ENCODE peak calls at places on chromosomes 4 and X, in four cellular contexts. C, X, L and G are unnamed samples.

GRCh38 chr4:88599298-88599697 is 7.0 kb downstream of the HERC3 start:
- DNase-seq in C (no peak), X (no peak), L (no peak), G (no peak)

GRCh38 chrX:10121787-10122186 is 35.0 kb upstream of the CLCN4 start:
- DNase-seq in C (no peak), X (no peak), L (no peak), G (no peak)

GRCh38 chrX:36436286-36436860 is 516.8 kb downstream of the CFAP47 start:
- DNase-seq in C (no peak), X (no peak), L (no peak), G (no peak)

GRCh38 chr4:185608223-185608622 is 72.9 kb upstream of the PDLIM3 start:
- DNase-seq in C (no peak), X (no peak), L (no peak), G (no peak)

GRCh38 chrX:15055146-15055930 is 182.1 kb downstream of the MOSPD2 start:
- DNase-seq in C (no peak), X (no peak), L (no peak), G (no peak)

GRCh38 chr4:20323991-20324390 is 72.3 kb downstream of the SLIT2 start:
- DNase-seq in C (no peak), X (no peak), L (no peak), G (no peak)

GRCh38 chr4:37675587-37676290 is 10.4 kb downstream of the RELL1 start:
- DNase-seq in C (no peak), X (no peak), L (peak; percentile 85), G (no peak)

GRCh38 chrX:42290608-42291007 is 367.3 kb upstream of the CASK start:
- DNase-seq in C (no peak), X (peak; percentile 1), L (no peak), G (peak; percentile 6)

GRCh38 chr4:35125995-35126712 is 1118.2 kb downstream of the ARAP2 start:
- DNase-seq in C (no peak), X (peak; percentile 1), L (no peak), G (no peak)

GRCh38 chr4:84917087-84917821 is 49.2 kb downstream of the WDFY3 start:
- DNase-seq in C (no peak), X (no peak), L (no peak), G (no peak)

GRCh38 chrX:130330146-130330545 is 9.6 kb upstream of the SLC25A14 start:
- DNase-seq in C (no peak), X (no peak), L (no peak), G (no peak)

GRCh38 chrX:113512700-113513395 is 672.2 kb upstream of the AMOT start:
- DNase-seq in C (no peak), X (no peak), L (no peak), G (peak; percentile 34)

GRCh38 chr4:139530833-139531427 is 25.1 kb downstream of the SETD7 start:
- DNase-seq in C (peak; percentile 61), X (peak; percentile 35), L (no peak), G (peak; percentile 13)

GRCh38 chr4:133594246-133595207 is 445.4 kb downstream of the PCDH10 start:
- DNase-seq in C (no peak), X (no peak), L (no peak), G (no peak)

GRCh38 chr4:159103406-159104131 is 690 bp downstream of the RAPGEF2 start:
- DNase-seq in C (peak; percentile 64), X (no peak), L (no peak), G (no peak)

GRCh38 chr4:13918110-13918509 is 290.6 kb upstream of the BOD1L1 start:
- DNase-seq in C (no peak), X (peak; percentile 9), L (no peak), G (no peak)

GRCh38 chr4:158484173-158484885 is 37.4 kb upstream of the RXFP1 start:
- DNase-seq in C (no peak), X (no peak), L (no peak), G (no peak)

GRCh38 chr4:16597829-16598228 is 300.6 kb downstream of the LDB2 start:
- DNase-seq in C (no peak), X (peak; percentile 4), L (no peak), G (no peak)

GRCh38 chr4:25441519-25442117 is 64.6 kb downstream of the ANAPC4 start:
- DNase-seq in C (peak; percentile 45), X (peak; percentile 44), L (no peak), G (peak; percentile 52)

GRCh38 chr4:140213736-140214135 is 59.8 kb upstream of the MAML3 start:
- DNase-seq in C (no peak), X (no peak), L (no peak), G (no peak)

GRCh38 chr4:158461336-158461735 is 60.3 kb upstream of the RXFP1 start:
- DNase-seq in C (no peak), X (no peak), L (no peak), G (no peak)

GRCh38 chr4:161546902-161547301 is 616.9 kb downstream of the FSTL5 start:
- DNase-seq in C (no peak), X (no peak), L (no peak), G (no peak)

GRCh38 chr4:38160487-38161207 is 200.4 kb downstream of the PTTG2 start:
- DNase-seq in C (peak; percentile 18), X (peak; percentile 98), L (peak; percentile 69), G (peak; percentile 88)

GRCh38 chr4:36841583-36842326 is 402.8 kb upstream of the NWD2 start:
- DNase-seq in C (no peak), X (no peak), L (peak; percentile 35), G (no peak)

GRCh38 chr4:156933633-156934258 is 37.9 kb downstream of the PDGFC start:
- DNase-seq in C (no peak), X (peak; percentile 58), L (no peak), G (peak; percentile 32)

GRCh38 chr4:42605264-42605663 is 51.6 kb downstream of the ATP8A1 start:
- DNase-seq in C (no peak), X (no peak), L (no peak), G (no peak)

GRCh38 chr4:143558823-143559756 is 45.6 kb downstream of the SMARCA5 start:
- DNase-seq in C (no peak), X (peak; percentile 86), L (peak; percentile 50), G (no peak)

GRCh38 chrX:131958724-131959123 is 64.4 kb upstream of the STK26 start:
- DNase-seq in C (no peak), X (no peak), L (no peak), G (no peak)
- TF ChIP-seq ZBTB33 in C (no peak), X (no peak), L (no peak), G (no peak)

GRCh38 chr4:183099537-183100297 is 660 bp downstream of the WWC2 start:
- DNase-seq in C (peak; percentile 38), X (peak; percentile 35), L (no peak), G (no peak)

GRCh38 chr4:183100298-183100599 is 1.2 kb downstream of the WWC2 start:
- DNase-seq in C (no peak), X (no peak), L (no peak), G (no peak)

GRCh38 chr4:183098080-183098722 is 856 bp upstream of the WWC2 start:
- DNase-seq in C (peak; percentile 62), X (peak; percentile 47), L (no peak), G (no peak)

GRCh38 chr4:183097251-183098079 is 1.6 kb upstream of the WWC2 start:
- DNase-seq in C (no peak), X (no peak), L (no peak), G (no peak)

DNA sequence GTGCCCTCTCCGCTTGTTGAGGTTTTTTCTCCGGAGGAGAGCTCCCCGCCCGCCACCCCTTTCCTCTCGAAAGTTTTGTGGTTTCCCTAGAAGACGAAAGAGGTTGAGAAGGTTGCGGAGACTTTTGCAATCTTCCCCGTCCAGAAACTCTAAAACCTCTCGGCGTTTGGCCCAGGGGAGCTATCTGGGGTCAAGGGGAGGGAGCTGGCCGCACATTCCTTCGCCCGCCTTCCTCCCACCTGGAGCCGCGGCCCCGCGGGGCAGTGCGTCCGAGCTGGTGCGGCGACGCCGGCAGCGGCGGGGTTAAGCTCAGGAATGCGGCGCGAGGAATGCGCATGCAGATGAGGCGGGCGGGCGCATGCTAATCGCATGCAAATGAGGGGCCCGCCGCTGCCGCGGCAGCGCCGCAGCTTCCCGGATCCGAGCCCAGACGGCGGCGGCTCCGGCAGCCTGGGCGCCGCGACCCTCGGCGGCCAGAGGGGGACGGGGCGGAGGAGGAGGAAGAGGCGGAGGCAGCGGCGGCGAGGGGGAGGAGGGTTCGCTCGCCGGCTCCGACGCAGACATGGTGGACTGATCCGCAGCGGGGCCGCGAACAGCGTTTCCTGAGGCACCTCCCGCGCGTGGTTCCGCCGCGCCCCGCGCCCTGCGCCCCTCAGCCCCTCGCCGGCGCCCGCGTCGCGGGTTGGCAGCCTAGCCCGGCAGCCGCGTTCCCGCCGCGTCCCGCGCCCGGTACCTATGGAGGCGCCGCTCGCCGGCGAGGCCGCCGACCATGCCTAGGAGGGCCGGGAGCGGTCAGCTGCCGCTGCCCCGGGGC is at the start of gene WWC2:
- DNase-seq in C (peak; percentile 83), X (peak; percentile 83), L (no peak), G (peak; percentile 80)
- TF ChIP-seq POLR2A in C (peak; percentile 76), X (no peak), L (no peak), G (peak; percentile 44)

DNA sequence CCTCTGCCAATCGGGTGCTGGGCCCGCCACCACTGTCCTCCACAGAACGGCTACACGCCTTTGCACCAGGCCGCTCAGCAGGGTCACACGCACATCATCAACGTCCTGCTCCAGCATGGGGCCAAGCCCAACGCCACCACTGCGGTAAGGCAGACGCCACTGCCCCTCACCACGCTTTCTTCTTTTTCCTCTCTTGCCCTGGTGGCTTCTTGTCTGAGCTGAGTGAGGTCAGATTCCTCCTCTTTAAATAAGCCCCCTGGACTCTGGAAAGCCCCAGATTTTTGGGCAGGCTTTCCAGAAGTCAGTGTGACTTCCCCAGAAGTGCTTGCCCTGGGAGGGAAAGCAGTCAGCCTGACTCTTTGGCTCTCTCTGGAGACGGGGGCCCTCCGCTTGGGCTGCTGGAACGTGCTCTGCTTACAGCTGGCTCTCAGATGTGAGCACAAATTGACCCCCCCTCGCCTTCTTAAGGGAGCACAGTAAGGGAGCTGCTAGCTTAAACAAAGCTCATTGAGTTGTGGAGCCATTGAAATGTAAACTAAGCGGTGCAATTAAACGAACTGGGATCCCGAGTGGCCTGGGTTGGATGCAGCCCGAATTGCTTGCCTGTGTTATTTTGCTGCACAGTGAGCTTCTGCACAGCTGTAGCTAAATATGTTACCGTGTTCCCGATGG is 243.1 kb downstream of the ANK2 start:
- DNase-seq in C (no peak), X (no peak), L (no peak), G (no peak)
- TF ChIP-seq JUND in C (no peak), X (no peak), L (no peak), G (no peak)

DNA sequence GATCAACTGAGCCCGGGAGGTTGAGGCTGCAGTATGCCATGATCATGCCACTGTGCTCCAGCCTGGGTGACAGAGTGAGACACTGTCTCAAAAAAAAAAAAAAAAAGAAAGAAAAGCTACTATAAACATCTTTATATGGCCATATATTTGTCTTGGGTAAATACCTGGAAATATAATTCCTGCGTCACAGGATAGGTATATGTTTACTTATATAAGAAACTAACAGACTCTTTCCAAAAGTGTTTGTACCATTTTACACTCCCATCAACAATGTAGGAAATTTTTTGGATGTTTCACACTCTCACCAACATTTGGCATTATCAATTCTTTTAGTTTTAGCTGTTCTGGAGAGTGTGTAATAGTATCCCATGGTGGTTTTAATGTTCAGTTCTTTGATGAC is 12.8 kb downstream of the P2RY4 start:
- DNase-seq in C (no peak), X (no peak), L (no peak), G (no peak)
- TF ChIP-seq ZBTB33 in C (no peak), X (no peak), L (no peak), G (no peak)

GRCh38 chr4:2811830-2812599 is 19.1 kb downstream of the SH3BP2 start:
- DNase-seq in C (no peak), X (peak; percentile 59), L (peak; percentile 40), G (peak; percentile 16)
- TF ChIP-seq POLR2A in C (no peak), X (no peak), L (peak; percentile 88), G (peak; percentile 54)

GRCh38 chrX:100447563-100448397 is 37.7 kb upstream of the PCDH19 start:
- DNase-seq in C (peak; percentile 62), X (no peak), L (no peak), G (peak; percentile 31)
- TF ChIP-seq JUND in C (no peak), X (no peak), L (no peak), G (no peak)